ENCODE peak calls at places on chromosome 18, in six cellular contexts. One of them, this sample, is unnamed.

GRCh38 chr18:28455971-28456370 is 279.0 kb upstream of the CDH2 start:
- DNase-seq in IMR-90: no peak
- DNase-seq in H1: no peak
- DNase-seq in neuronal stem cell: no peak
- DNase-seq in trophoblast cell: no peak
- DNase-seq in mesenchymal stem cell: no peak
- DNase-seq in this sample: no peak

GRCh38 chr18:35777042-35777441 is 195.4 kb upstream of the RMP24 start:
- DNase-seq in IMR-90: no peak
- DNase-seq in H1: no peak
- DNase-seq in neuronal stem cell: no peak
- DNase-seq in trophoblast cell: no peak
- DNase-seq in mesenchymal stem cell: no peak
- DNase-seq in this sample: peak; percentile 61

GRCh38 chr18:76640438-76640837 is 145.4 kb upstream of the ZNF516 start:
- DNase-seq in IMR-90: no peak
- DNase-seq in H1: no peak
- DNase-seq in neuronal stem cell: no peak
- DNase-seq in trophoblast cell: no peak
- DNase-seq in mesenchymal stem cell: no peak
- DNase-seq in this sample: no peak

GRCh38 chr18:68549257-68549871 is 165.5 kb downstream of the TMX3 start:
- DNase-seq in IMR-90: peak; percentile 81
- DNase-seq in H1: no peak
- DNase-seq in neuronal stem cell: no peak
- DNase-seq in trophoblast cell: no peak
- DNase-seq in mesenchymal stem cell: peak; percentile 60
- DNase-seq in this sample: no peak

GRCh38 chr18:24915547-24915946 is 436.4 kb downstream of the ZNF521 start:
- DNase-seq in IMR-90: peak; percentile 75
- DNase-seq in H1: no peak
- DNase-seq in neuronal stem cell: no peak
- DNase-seq in trophoblast cell: no peak
- DNase-seq in mesenchymal stem cell: peak; percentile 79
- DNase-seq in this sample: no peak

GRCh38 chr18:7605705-7606104 is 38.6 kb downstream of the PTPRM start:
- DNase-seq in IMR-90: no peak
- DNase-seq in H1: no peak
- DNase-seq in neuronal stem cell: no peak
- DNase-seq in trophoblast cell: no peak
- DNase-seq in mesenchymal stem cell: no peak
- DNase-seq in this sample: peak; percentile 53

GRCh38 chr18:51011709-51012108 is 18.3 kb upstream of the SMAD4 start:
- DNase-seq in IMR-90: peak; percentile 15
- DNase-seq in H1: no peak
- DNase-seq in neuronal stem cell: no peak
- DNase-seq in trophoblast cell: no peak
- DNase-seq in mesenchymal stem cell: no peak
- DNase-seq in this sample: no peak

GRCh38 chr18:62713651-62714247 is 1.6 kb upstream of the PHLPP1 start:
- DNase-seq in IMR-90: peak; percentile 40
- DNase-seq in H1: no peak
- DNase-seq in neuronal stem cell: no peak
- DNase-seq in trophoblast cell: no peak
- DNase-seq in mesenchymal stem cell: no peak
- DNase-seq in this sample: peak; percentile 37

GRCh38 chr18:10101293-10101701 is 187.5 kb downstream of the VAPA start:
- DNase-seq in IMR-90: no peak
- DNase-seq in H1: no peak
- DNase-seq in neuronal stem cell: no peak
- DNase-seq in trophoblast cell: no peak
- DNase-seq in mesenchymal stem cell: peak; percentile 29
- DNase-seq in this sample: no peak

GRCh38 chr18:9818423-9818734 is 67.4 kb upstream of the TXNDC2 start:
- DNase-seq in IMR-90: no peak
- DNase-seq in H1: no peak
- DNase-seq in neuronal stem cell: no peak
- DNase-seq in trophoblast cell: no peak
- DNase-seq in mesenchymal stem cell: no peak
- DNase-seq in this sample: no peak

GRCh38 chr18:72692086-72692485 is 147.9 kb upstream of the CBLN2 start:
- DNase-seq in IMR-90: no peak
- DNase-seq in H1: peak; percentile 61
- DNase-seq in neuronal stem cell: no peak
- DNase-seq in trophoblast cell: no peak
- DNase-seq in mesenchymal stem cell: no peak
- DNase-seq in this sample: peak; percentile 84

GRCh38 chr18:46559946-46560670 is 96.9 kb downstream of the LOXHD1 start:
- DNase-seq in IMR-90: no peak
- DNase-seq in H1: peak; percentile 28
- DNase-seq in neuronal stem cell: no peak
- DNase-seq in trophoblast cell: no peak
- DNase-seq in mesenchymal stem cell: no peak
- DNase-seq in this sample: no peak

GRCh38 chr18:48453330-48454063 is 44.3 kb upstream of the ZBTB7C start:
- DNase-seq in IMR-90: no peak
- DNase-seq in H1: no peak
- DNase-seq in neuronal stem cell: no peak
- DNase-seq in trophoblast cell: peak; percentile 94
- DNase-seq in mesenchymal stem cell: no peak
- DNase-seq in this sample: no peak

GRCh38 chr18:70172225-70172624 is 33.3 kb downstream of the RTTN start:
- DNase-seq in IMR-90: peak; percentile 39
- DNase-seq in H1: no peak
- DNase-seq in neuronal stem cell: no peak
- DNase-seq in trophoblast cell: no peak
- DNase-seq in mesenchymal stem cell: peak; percentile 22
- DNase-seq in this sample: no peak

GRCh38 chr18:59696311-59697235 is 650 bp downstream of the CCBE1 start:
- DNase-seq in IMR-90: peak; percentile 59
- DNase-seq in H1: peak; percentile 70
- DNase-seq in neuronal stem cell: no peak
- DNase-seq in trophoblast cell: peak; percentile 72
- DNase-seq in mesenchymal stem cell: peak; percentile 48
- DNase-seq in this sample: peak; percentile 74

GRCh38 chr18:51195602-51196115 is 1.8 kb downstream of the MEX3C start:
- DNase-seq in IMR-90: peak; percentile 60
- DNase-seq in H1: peak; percentile 48
- DNase-seq in neuronal stem cell: peak; percentile 68
- DNase-seq in trophoblast cell: no peak
- DNase-seq in mesenchymal stem cell: peak; percentile 46
- DNase-seq in this sample: peak; percentile 69

GRCh38 chr18:34330308-34330707 is 105.6 kb upstream of the NOL4 start:
- DNase-seq in IMR-90: no peak
- DNase-seq in H1: no peak
- DNase-seq in neuronal stem cell: no peak
- DNase-seq in trophoblast cell: no peak
- DNase-seq in mesenchymal stem cell: no peak
- DNase-seq in this sample: no peak

GRCh38 chr18:8341481-8342230 is 267.6 kb upstream of the RAB12 start:
- DNase-seq in IMR-90: peak; percentile 75
- DNase-seq in H1: no peak
- DNase-seq in neuronal stem cell: no peak
- DNase-seq in trophoblast cell: no peak
- DNase-seq in mesenchymal stem cell: peak; percentile 48
- DNase-seq in this sample: no peak

GRCh38 chr18:8375269-8375668 is 234.0 kb upstream of the RAB12 start:
- DNase-seq in IMR-90: no peak
- DNase-seq in H1: no peak
- DNase-seq in neuronal stem cell: no peak
- DNase-seq in trophoblast cell: peak; percentile 60
- DNase-seq in mesenchymal stem cell: no peak
- DNase-seq in this sample: no peak

GRCh38 chr18:44851806-44852205 is 171.1 kb downstream of the SETBP1 start:
- DNase-seq in IMR-90: no peak
- DNase-seq in H1: no peak
- DNase-seq in neuronal stem cell: no peak
- DNase-seq in trophoblast cell: no peak
- DNase-seq in mesenchymal stem cell: no peak
- DNase-seq in this sample: no peak

GRCh38 chr18:136433-136832 is 21.9 kb upstream of the USP14 start:
- DNase-seq in IMR-90: no peak
- DNase-seq in H1: no peak
- DNase-seq in neuronal stem cell: no peak
- DNase-seq in trophoblast cell: no peak
- DNase-seq in mesenchymal stem cell: no peak
- DNase-seq in this sample: no peak

GRCh38 chr18:68454511-68455228 is 260.2 kb downstream of the TMX3 start:
- DNase-seq in IMR-90: peak; percentile 84
- DNase-seq in H1: no peak
- DNase-seq in neuronal stem cell: no peak
- DNase-seq in trophoblast cell: peak; percentile 39
- DNase-seq in mesenchymal stem cell: peak; percentile 79
- DNase-seq in this sample: no peak

GRCh38 chr18:7116001-7116831 is 1.4 kb downstream of the LAMA1 start:
- DNase-seq in IMR-90: peak; percentile 38
- DNase-seq in H1: peak; percentile 52
- DNase-seq in neuronal stem cell: peak; percentile 69
- DNase-seq in trophoblast cell: no peak
- DNase-seq in mesenchymal stem cell: peak; percentile 2
- DNase-seq in this sample: peak; percentile 53

GRCh38 chr18:8809514-8809913 is 104.2 kb downstream of the MTCL1 start:
- DNase-seq in IMR-90: no peak
- DNase-seq in H1: no peak
- DNase-seq in neuronal stem cell: no peak
- DNase-seq in trophoblast cell: no peak
- DNase-seq in mesenchymal stem cell: no peak
- DNase-seq in this sample: no peak

GRCh38 chr18:26394047-26394654 is 154.2 kb downstream of the KCTD1 start:
- DNase-seq in IMR-90: no peak
- DNase-seq in H1: no peak
- DNase-seq in neuronal stem cell: no peak
- DNase-seq in trophoblast cell: no peak
- DNase-seq in mesenchymal stem cell: no peak
- DNase-seq in this sample: no peak

GRCh38 chr18:5918196-5918595 is 22.9 kb upstream of the TMEM200C start:
- DNase-seq in IMR-90: no peak
- DNase-seq in H1: no peak
- DNase-seq in neuronal stem cell: no peak
- DNase-seq in trophoblast cell: no peak
- DNase-seq in mesenchymal stem cell: no peak
- DNase-seq in this sample: no peak

GRCh38 chr18:79765491-79766245 is 32.1 kb upstream of the KCNG2 start:
- DNase-seq in IMR-90: peak; percentile 44
- DNase-seq in H1: no peak
- DNase-seq in neuronal stem cell: no peak
- DNase-seq in trophoblast cell: no peak
- DNase-seq in mesenchymal stem cell: no peak
- DNase-seq in this sample: no peak

GRCh38 chr18:32624182-32624723 is 148.6 kb downstream of the KLHL14 start:
- DNase-seq in IMR-90: no peak
- DNase-seq in H1: no peak
- DNase-seq in neuronal stem cell: no peak
- DNase-seq in trophoblast cell: peak; percentile 16
- DNase-seq in mesenchymal stem cell: no peak
- DNase-seq in this sample: no peak

GRCh38 chr18:79547413-79548076 is 132.1 kb upstream of the CTDP1 start:
- DNase-seq in IMR-90: no peak
- DNase-seq in H1: no peak
- DNase-seq in neuronal stem cell: no peak
- DNase-seq in trophoblast cell: no peak
- DNase-seq in mesenchymal stem cell: no peak
- DNase-seq in this sample: peak; percentile 22

GRCh38 chr18:14089781-14090180 is 42.5 kb downstream of the ZNF519 start:
- DNase-seq in IMR-90: peak; percentile 18
- DNase-seq in H1: no peak
- DNase-seq in neuronal stem cell: no peak
- DNase-seq in trophoblast cell: no peak
- DNase-seq in mesenchymal stem cell: peak; percentile 2
- DNase-seq in this sample: no peak

GRCh38 chr18:42758851-42759250 is 356.6 kb downstream of the RIT2 start:
- DNase-seq in IMR-90: no peak
- DNase-seq in H1: no peak
- DNase-seq in neuronal stem cell: no peak
- DNase-seq in trophoblast cell: no peak
- DNase-seq in mesenchymal stem cell: peak; percentile 91
- DNase-seq in this sample: no peak

GRCh38 chr18:73756256-73757091 is 391.2 kb downstream of the FBXO15 start:
- DNase-seq in IMR-90: peak; percentile 14
- DNase-seq in H1: no peak
- DNase-seq in neuronal stem cell: no peak
- DNase-seq in trophoblast cell: no peak
- DNase-seq in mesenchymal stem cell: no peak
- DNase-seq in this sample: no peak
- H2AFZ ChIP-seq in IMR-90: peak overlapping the region; percentile 67
- H2AFZ ChIP-seq in H1: no peak overlapping the region
- H2AFZ ChIP-seq in neuronal stem cell: no peak overlapping the region
- H2AFZ ChIP-seq in trophoblast cell: no peak overlapping the region
- H2AFZ ChIP-seq in mesenchymal stem cell: no peak overlapping the region
- H2AFZ ChIP-seq in this sample: no peak overlapping the region

GRCh38 chr18:39296293-39296888 is 1730.8 kb upstream of the CELF4 start:
- DNase-seq in IMR-90: no peak
- DNase-seq in H1: no peak
- DNase-seq in neuronal stem cell: no peak
- DNase-seq in trophoblast cell: no peak
- DNase-seq in mesenchymal stem cell: no peak
- DNase-seq in this sample: no peak
- H2BK5ac ChIP-seq in IMR-90: no peak overlapping the region
- H2BK5ac ChIP-seq in H1: no peak overlapping the region
- H2BK5ac ChIP-seq in neuronal stem cell: no peak overlapping the region
- H2BK5ac ChIP-seq in trophoblast cell: no peak overlapping the region
- H2BK5ac ChIP-seq in mesenchymal stem cell: no peak overlapping the region
- H2BK5ac ChIP-seq in this sample: no peak overlapping the region

GRCh38 chr18:49721981-49722380 is 91.4 kb downstream of the ACAA2 start:
- DNase-seq in IMR-90: no peak
- DNase-seq in H1: no peak
- DNase-seq in neuronal stem cell: no peak
- DNase-seq in trophoblast cell: no peak
- DNase-seq in mesenchymal stem cell: no peak
- DNase-seq in this sample: no peak

GRCh38 chr18:49717617-49718016 is 95.7 kb downstream of the ACAA2 start:
- DNase-seq in IMR-90: no peak
- DNase-seq in H1: no peak
- DNase-seq in neuronal stem cell: no peak
- DNase-seq in trophoblast cell: no peak
- DNase-seq in mesenchymal stem cell: no peak
- DNase-seq in this sample: no peak

DNA sequence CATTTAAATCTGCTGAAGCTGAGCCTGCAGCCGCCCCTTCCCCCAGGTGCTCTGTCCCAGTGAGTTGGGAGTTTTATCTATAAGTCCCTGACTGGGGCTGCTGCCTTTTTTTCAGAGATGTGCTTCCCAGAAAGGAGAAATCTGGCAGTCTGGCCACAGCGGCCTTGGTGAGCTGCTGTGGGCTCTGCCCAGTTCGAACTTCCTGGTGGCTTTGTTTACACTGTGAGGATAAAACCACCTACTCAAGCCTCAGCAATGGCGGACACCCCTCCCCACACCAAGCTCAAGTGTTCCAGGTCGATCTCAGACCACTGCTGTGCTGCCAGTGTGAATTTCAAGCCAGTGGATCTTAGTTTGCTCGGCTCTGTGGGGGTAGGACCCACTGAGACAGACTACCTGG is 97.3 kb downstream of the ACAA2 start:
- DNase-seq in IMR-90: no peak
- DNase-seq in H1: no peak
- DNase-seq in neuronal stem cell: no peak
- DNase-seq in trophoblast cell: no peak
- DNase-seq in mesenchymal stem cell: no peak
- DNase-seq in this sample: no peak
- H2AFZ ChIP-seq in IMR-90: no peak overlapping the region
- H2AFZ ChIP-seq in H1: peak overlapping the region; percentile 50
- H2AFZ ChIP-seq in neuronal stem cell: peak overlapping the region; percentile 10
- H2AFZ ChIP-seq in trophoblast cell: no peak overlapping the region
- H2AFZ ChIP-seq in mesenchymal stem cell: no peak overlapping the region
- H2AFZ ChIP-seq in this sample: no peak overlapping the region

GRCh38 chr18:49813321-49814146 is at the start of gene ACAA2:
- DNase-seq in IMR-90: peak; percentile 83
- DNase-seq in H1: peak; percentile 90
- DNase-seq in neuronal stem cell: peak; percentile 65
- DNase-seq in trophoblast cell: peak; percentile 63
- DNase-seq in mesenchymal stem cell: peak; percentile 83
- DNase-seq in this sample: peak; percentile 80
- H2BK5ac ChIP-seq in IMR-90: peak within 1 kb of the TSS; percentile 83
- H2BK5ac ChIP-seq in H1: peak within 1 kb of the TSS; percentile 89
- H2BK5ac ChIP-seq in neuronal stem cell: peak within 1 kb of the TSS; percentile 90
- H2BK5ac ChIP-seq in trophoblast cell: peak within 1 kb of the TSS; percentile 74
- H2BK5ac ChIP-seq in mesenchymal stem cell: peak within 1 kb of the TSS; percentile 77
- H2BK5ac ChIP-seq in this sample: peak within 1 kb of the TSS; percentile 7

This sample was measured in H9.